ENCODE peak calls at places on chromosomes 16 and 17, in seven cellular contexts. J is GM20000, L is tibial artery, X is uterus, W is cardiac fibroblast, T is A549, O is cardiac muscle cell. Q is an unnamed sample.

GRCh38 chr17:7841622-7842379 is 7.8 kb downstream of the KDM6B start:
- DNase-seq in T (peak; percentile 90), W (peak; percentile 93), L (peak; percentile 92), X (peak; percentile 93), O (peak; percentile 94), J (peak; percentile 82), Q (peak; percentile 95)

GRCh38 chr16:3292604-3293003 is 9.3 kb downstream of the ZNF263 start:
- DNase-seq in X (no peak), L (no peak), T (no peak), J (no peak), W (peak; percentile 12), O (no peak), Q (no peak)

GRCh38 chr16:55760665-55761035 is 72.2 kb downstream of the CES1 start:
- DNase-seq in W (no peak), X (no peak), O (no peak), T (no peak), J (no peak), L (no peak), Q (no peak)

GRCh38 chr17:73600103-73600871 is 44.0 kb downstream of the SDK2 start:
- DNase-seq in X (no peak), W (no peak), O (peak; percentile 13), T (no peak), J (no peak), L (no peak), Q (peak; percentile 5)

GRCh38 chr16:49658491-49658890 is 197.4 kb downstream of the ZNF423 start:
- DNase-seq in X (no peak), L (no peak), T (no peak), O (no peak), W (no peak), J (no peak), Q (no peak)

GRCh38 chr17:30341703-30342102 is 7.8 kb upstream of the TMIGD1 start:
- DNase-seq in J (no peak), L (no peak), O (no peak), X (no peak), W (no peak), T (no peak), Q (no peak)

GRCh38 chr16:69720822-69721430 is 5.4 kb downstream of the NQO1 start:
- DNase-seq in J (no peak), T (no peak), W (no peak), L (no peak), O (no peak), X (no peak), Q (no peak)

GRCh38 chr16:49415083-49415482 is 41.5 kb downstream of the C16orf78 start:
- DNase-seq in X (no peak), T (no peak), J (no peak), L (no peak), W (no peak), O (no peak), Q (no peak)

GRCh38 chr16:20089246-20089965 is 15.7 kb upstream of the GPR139 start:
- DNase-seq in O (no peak), T (no peak), X (no peak), W (no peak), J (no peak), L (no peak), Q (no peak)

GRCh38 chr16:88738167-88739084 is 32.1 kb downstream of the CTU2 start:
- DNase-seq in J (no peak), X (no peak), W (no peak), O (no peak), T (no peak), L (no peak), Q (no peak)

GRCh38 chr16:48720266-48720665 is 110.3 kb upstream of the N4BP1 start:
- DNase-seq in L (no peak), J (peak; percentile 10), T (no peak), X (no peak), W (peak; percentile 10), O (no peak), Q (no peak)

GRCh38 chr16:20940864-20941634 is 40.5 kb downstream of the LYRM1 start:
- DNase-seq in J (no peak), W (no peak), O (no peak), L (no peak), T (no peak), X (no peak), Q (no peak)

GRCh38 chr16:67767953-67768352 is 38.4 kb downstream of the RANBP10 start:
- DNase-seq in J (no peak), L (no peak), W (peak; percentile 86), O (peak; percentile 66), T (no peak), X (no peak), Q (peak; percentile 75)

GRCh38 chr17:49063652-49064051 is 66.5 kb downstream of the IGF2BP1 start:
- DNase-seq in W (peak; percentile 14), T (no peak), X (no peak), L (no peak), J (no peak), O (peak; percentile 32), Q (peak; percentile 53)

GRCh38 chr16:86387461-86388440 is 122.6 kb upstream of the FOXF1 start:
- DNase-seq in L (no peak), J (no peak), T (peak; percentile 20), W (peak; percentile 97), X (no peak), O (peak; percentile 96), Q (peak; percentile 94)

GRCh38 chr17:60534010-60534555 is 8.0 kb upstream of the APPBP2 start:
- DNase-seq in T (no peak), W (no peak), L (no peak), X (no peak), J (no peak), O (no peak), Q (no peak)

GRCh38 chr17:82407255-82407654 is 10.9 kb upstream of the HEXD start:
- DNase-seq in O (no peak), T (no peak), J (no peak), L (no peak), X (no peak), W (no peak), Q (peak; percentile 60)

GRCh38 chr16:26762596-26762995 is 304.1 kb upstream of the C16orf82 start:
- DNase-seq in J (no peak), O (no peak), W (no peak), T (no peak), X (no peak), L (no peak), Q (no peak)

GRCh38 chr17:10761281-10761680 is 31.5 kb upstream of the TMEM220 start:
- DNase-seq in W (no peak), T (no peak), J (no peak), X (no peak), L (no peak), O (no peak), Q (no peak)

GRCh38 chr16:29674188-29674587 is 4.8 kb upstream of the QPRT start:
- DNase-seq in W (peak; percentile 42), J (no peak), O (peak; percentile 88), L (peak; percentile 26), X (peak; percentile 80), T (no peak), Q (peak; percentile 32)

GRCh38 chr16:5323284-5323683 is 225.7 kb upstream of the EEF2KMT start:
- DNase-seq in T (no peak), W (no peak), O (no peak), X (no peak), L (no peak), J (no peak), Q (no peak)

GRCh38 chr17:38449364-38449763 is 21.1 kb downstream of the ARHGAP23 start:
- DNase-seq in L (no peak), X (no peak), T (no peak), O (no peak), W (no peak), J (no peak), Q (no peak)

GRCh38 chr16:66961065-66961744 is at the start of gene CES3:
- DNase-seq in L (peak; percentile 38), J (peak; percentile 73), W (peak; percentile 72), T (peak; percentile 80), O (peak; percentile 72), X (no peak), Q (peak; percentile 65)

GRCh38 chr17:40157972-40158371 is 17.6 kb downstream of the CASC3 start:
- DNase-seq in O (peak; percentile 12), W (no peak), X (no peak), L (no peak), T (no peak), J (no peak), Q (no peak)

GRCh38 chr17:40952675-40953074 is 14.1 kb downstream of the KRT39 start:
- DNase-seq in O (peak; percentile 17), X (no peak), W (peak; percentile 81), L (no peak), T (no peak), J (no peak), Q (peak; percentile 68)

GRCh38 chr17:74632597-74632996 is 9.1 kb upstream of the CD300E start:
- DNase-seq in L (no peak), J (no peak), X (no peak), T (no peak), W (no peak), O (peak; percentile 18), Q (no peak)
- TF ChIP-seq CTCF in L (no peak), J (no peak), X (no peak), T (no peak), W (no peak), O (no peak), Q (no peak)

GRCh38 chr16:57372372-57373116 is at the start of gene CX3CL1:
- DNase-seq in T (no peak), J (no peak), L (peak; percentile 85), W (no peak), X (peak; percentile 68), O (peak; percentile 69), Q (peak; percentile 53)
- TF ChIP-seq CTCF in T (no peak), J (no peak), L (peak; percentile 38), W (no peak), X (peak; percentile 3), O (peak; percentile 6), Q (no peak)

DNA sequence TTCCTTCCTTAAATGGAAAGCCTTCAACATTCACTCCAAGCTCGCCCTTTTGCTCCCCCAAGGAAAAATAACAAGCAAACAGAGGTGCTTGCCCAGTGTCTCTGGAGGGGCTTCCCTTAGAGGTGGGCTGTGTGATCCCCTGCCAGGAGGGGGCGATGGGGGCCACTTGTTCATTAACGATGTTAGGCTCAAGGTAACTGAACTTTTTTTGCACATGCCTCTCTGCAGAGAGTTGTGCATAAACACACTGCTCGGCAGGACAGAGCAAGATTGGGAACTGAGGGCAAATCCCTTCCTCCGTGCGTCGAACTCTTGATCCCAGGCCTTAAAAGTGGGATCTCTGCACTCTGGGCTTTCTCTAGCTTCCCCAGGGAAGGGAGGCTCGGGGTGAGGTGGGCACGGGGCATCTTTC is 15.5 kb upstream of the NAGLU start:
- DNase-seq in W (no peak), X (no peak), J (no peak), O (no peak), T (no peak), L (no peak), Q (no peak)
- TF ChIP-seq CTCF in W (peak; percentile 25), X (peak; percentile 3), J (peak; percentile 11), O (peak; percentile 29), T (peak; percentile 36), L (no peak), Q (peak; percentile 39)

GRCh38 chr17:15247891-15248529 is 17.1 kb downstream of the PMP22 start:
- DNase-seq in J (no peak), W (no peak), T (peak; percentile 47), L (no peak), O (no peak), X (no peak), Q (no peak)
- TF ChIP-seq CTCF in J (no peak), W (peak; percentile 38), T (peak; percentile 51), L (no peak), O (peak; percentile 39), X (no peak), Q (peak; percentile 56)

Q was measured in astrocyte of the spinal cord.